ENCODE peak calls at places on chromosomes 6 and 20, in five cellular contexts. E is gastrocnemius medialis, T is WERI-Rb-1, F is cardiac fibroblast, Q is kidney epithelial cell. J is an unnamed sample.

GRCh38 chr6:56766806-56767178 is 124.1 kb upstream of the DST start:
- DNase-seq in E (no peak), T (no peak), F (peak), Q (no peak), J (no peak)

GRCh38 chr20:35144694-35145093 is 2.4 kb downstream of the EDEM2 start:
- DNase-seq in E (no peak), T (no peak), F (no peak), Q (no peak), J (no peak)

GRCh38 chr6:20564777-20565176 is 30.5 kb downstream of the CDKAL1 start:
- DNase-seq in E (no peak), T (no peak), F (no peak), Q (no peak), J (no peak)

GRCh38 chr20:54662064-54662463 is 186.7 kb downstream of the DOK5 start:
- DNase-seq in E (no peak), T (no peak), F (no peak), Q (no peak), J (no peak)

GRCh38 chr6:75827163-75827562 is 78.1 kb downstream of the MYO6 start:
- DNase-seq in E (no peak), T (no peak), F (no peak), Q (no peak), J (no peak)

GRCh38 chr20:46361386-46361785 is 45.0 kb downstream of the ELMO2 start:
- DNase-seq in E (no peak), T (no peak), F (no peak), Q (no peak), J (no peak)

GRCh38 chr6:89242574-89243330 is 25.6 kb upstream of the GABRR1 start:
- DNase-seq in E (no peak), T (peak), F (peak), Q (no peak), J (no peak)

GRCh38 chr20:460707-461106 is 1.6 kb downstream of the TBC1D20 start:
- DNase-seq in E (peak), T (no peak), F (peak), Q (no peak), J (peak)

GRCh38 chr6:108741346-108741989 is 106.8 kb upstream of the ARMC2 start:
- DNase-seq in E (no peak), T (no peak), F (no peak), Q (no peak), J (no peak)

GRCh38 chr6:36515844-36516243 is 31.4 kb downstream of the STK38 start:
- DNase-seq in E (no peak), T (no peak), F (no peak), Q (no peak), J (no peak)

DNA sequence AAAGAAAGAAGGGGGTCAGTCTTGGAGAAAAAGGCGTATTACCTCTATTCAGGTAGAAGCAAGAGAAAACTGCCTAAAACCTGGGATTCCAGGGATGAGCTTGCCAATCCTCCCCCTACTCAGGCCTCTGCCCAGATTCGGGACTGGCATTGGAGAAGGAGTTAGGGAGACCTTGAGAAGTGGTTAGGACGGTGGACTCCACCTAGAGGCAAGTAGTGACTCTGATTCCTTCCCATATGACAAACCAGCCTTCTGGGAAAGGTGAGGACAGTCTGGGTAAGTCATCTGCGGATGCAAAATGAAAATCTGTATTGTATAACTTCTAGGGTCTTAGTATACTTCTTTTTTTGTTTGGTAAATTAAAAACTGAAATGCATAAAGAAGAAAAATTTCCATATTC is 43.8 kb downstream of the SLX4IP start:
- DNase-seq in E (no peak), T (no peak), F (no peak), Q (no peak), J (no peak)
- H3K4me3 ChIP-seq in E (no peak), T (no peak), F (no peak), Q (no peak), J (no peak)

DNA sequence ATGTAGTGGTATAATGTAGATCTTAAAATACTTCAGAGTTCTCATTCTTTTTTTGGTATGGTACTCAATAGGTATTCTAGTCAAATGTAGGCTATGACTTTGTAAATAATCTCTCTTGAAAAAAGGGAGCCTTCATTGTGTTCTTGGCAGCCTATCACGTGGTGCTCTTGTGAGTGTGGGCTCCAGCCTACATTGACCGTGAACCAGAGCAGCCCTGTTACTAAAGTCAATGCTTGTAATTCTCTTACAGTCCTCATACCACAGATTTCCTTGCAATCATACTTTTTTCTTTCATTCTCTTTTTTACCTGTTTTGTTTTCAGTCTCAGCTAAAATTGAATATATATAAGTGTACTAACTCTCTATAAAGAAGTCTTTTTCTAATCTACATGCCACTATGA is 31.1 kb downstream of the ARID1B start:
- DNase-seq in E (peak), T (no peak), F (peak), Q (no peak), J (no peak)
- H3K4me3 ChIP-seq in E (peak), T (no peak), F (no peak), Q (no peak), J (no peak)

GRCh38 chr6:42260424-42260888 is 42.8 kb upstream of the MRPS10 start:
- DNase-seq in E (no peak), T (peak), F (no peak), Q (no peak), J (no peak)
- H3K4me3 ChIP-seq in E (no peak), T (peak), F (no peak), Q (no peak), J (no peak)

DNA sequence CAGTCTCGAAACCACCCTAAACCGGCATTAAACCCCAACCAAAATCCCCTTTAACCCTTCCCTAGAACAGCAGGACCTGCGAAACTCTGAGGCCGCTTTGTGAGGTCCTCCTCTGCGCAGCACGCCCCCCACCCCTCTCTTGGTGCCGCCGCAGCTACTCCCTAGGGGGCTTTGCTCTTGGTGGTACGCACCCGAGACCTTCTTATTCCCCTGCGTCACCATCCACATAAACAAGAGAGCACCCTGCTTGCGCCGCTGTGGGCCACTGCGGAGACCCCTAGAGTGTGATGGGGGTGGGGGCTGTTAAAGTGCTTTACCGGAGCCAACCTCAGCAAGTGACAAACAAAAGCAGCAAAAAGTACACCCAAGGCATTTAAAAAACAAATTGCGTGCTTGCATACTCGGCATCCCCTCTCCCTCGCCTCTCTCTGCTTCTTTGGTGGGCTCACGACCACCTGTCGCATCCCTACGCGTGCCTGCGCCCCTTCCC is 502 bp upstream of the GNAS start:
- DNase-seq in E (no peak), T (no peak), F (no peak), Q (no peak), J (no peak)
- H3K4me3 ChIP-seq in E (peak), T (peak), F (peak), Q (no peak), J (peak)

GRCh38 chr20:51768759-51769517 is 748 bp upstream of the ATP9A start:
- DNase-seq in E (no peak), T (no peak), F (no peak), Q (no peak), J (no peak)
- H3K4me3 ChIP-seq in E (no peak), T (peak), F (no peak), Q (peak), J (no peak)

GRCh38 chr20:10710995-10711775 is 37.4 kb upstream of the JAG1 start:
- DNase-seq in E (no peak), T (no peak), F (no peak), Q (no peak), J (no peak)

GRCh38 chr20:10713161-10713560 is 39.4 kb upstream of the JAG1 start:
- DNase-seq in E (no peak), T (no peak), F (no peak), Q (no peak), J (no peak)

GRCh38 chr20:10709916-10710315 is 36.1 kb upstream of the JAG1 start:
- DNase-seq in E (no peak), T (no peak), F (no peak), Q (no peak), J (no peak)

GRCh38 chr20:10714236-10714975 is 40.6 kb upstream of the JAG1 start:
- DNase-seq in E (no peak), T (no peak), F (no peak), Q (no peak), J (no peak)

GRCh38 chr20:10711903-10712373 is 38.1 kb upstream of the JAG1 start:
- DNase-seq in E (no peak), T (no peak), F (no peak), Q (no peak), J (no peak)
- H3K4me3 ChIP-seq in E (no peak), T (no peak), F (no peak), Q (no peak), J (no peak)

DNA sequence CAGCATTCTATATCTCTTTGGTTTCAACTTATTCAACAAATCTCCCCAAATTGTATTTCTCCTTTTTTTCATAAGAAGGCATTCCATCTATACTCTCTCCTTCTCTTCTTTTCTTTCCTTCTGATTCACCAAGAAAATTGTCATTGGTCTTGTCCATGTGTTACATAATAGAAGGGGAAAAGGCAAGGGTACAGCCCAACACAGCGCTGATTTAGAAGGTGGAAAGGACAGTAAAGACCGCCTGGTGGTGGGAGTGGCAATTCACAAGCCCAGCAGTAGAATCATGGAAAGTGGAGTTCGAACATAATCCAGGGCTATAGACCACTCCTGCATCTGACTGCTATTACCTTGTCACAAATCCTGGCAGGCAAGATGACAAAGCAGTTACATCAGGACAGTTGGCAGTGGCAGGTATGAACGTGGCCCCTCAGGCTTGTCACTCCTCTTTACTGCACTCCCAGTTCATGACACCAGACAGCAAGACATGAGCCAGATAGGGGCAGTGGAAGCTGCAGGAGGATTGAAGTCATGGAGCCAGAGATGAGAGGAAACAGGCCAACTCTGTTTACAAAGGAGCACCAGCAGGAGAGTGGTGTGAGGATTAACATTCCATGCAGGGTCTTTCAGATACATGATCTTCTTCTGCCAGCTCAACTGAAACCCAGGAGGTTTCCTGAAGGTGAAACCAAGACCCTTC is 2.1 kb upstream of the TNFAIP3 start:
- DNase-seq in E (no peak), T (no peak), F (no peak), Q (no peak), J (no peak)
- H3K4me3 ChIP-seq in E (no peak), T (no peak), F (no peak), Q (no peak), J (no peak)